ENCODE peak calls at places on chromosomes 11 and 22, in eight cellular contexts. Y, Q, L, F, X, S, H and M are unnamed samples.

GRCh38 chr11:74731301-74732094 is at the start of gene CHRDL2:
- DNase-seq in Q (peak; percentile 71), S (no peak), H (no peak), Y (no peak), X (no peak), L (no peak), F (no peak), M (no peak)

GRCh38 chr11:130979386-130979972 is 63.2 kb upstream of the SNX19 start:
- DNase-seq in L (peak; percentile 3), Y (no peak), S (peak; percentile 30), Q (no peak), F (no peak), X (peak; percentile 18), H (no peak), M (peak; percentile 17)

GRCh38 chr11:95067042-95067827 is 516 bp downstream of the SRSF8 start:
- DNase-seq in X (peak; percentile 65), Y (peak; percentile 78), S (no peak), L (peak; percentile 28), H (peak; percentile 88), Q (peak; percentile 92), F (peak; percentile 36), M (no peak)

GRCh38 chr22:43008509-43008908 is 6.4 kb downstream of the PACSIN2 start:
- DNase-seq in Q (no peak), F (no peak), L (no peak), S (no peak), X (no peak), H (peak; percentile 48), Y (no peak), M (no peak)

GRCh38 chr11:124285610-124286344 is 28.0 kb downstream of the OR8D1 start:
- DNase-seq in F (no peak), Q (no peak), X (peak; percentile 17), L (no peak), Y (no peak), S (peak; percentile 59), H (no peak), M (no peak)

GRCh38 chr11:110000045-110000502 is 93.1 kb upstream of the ZC3H12C start:
- DNase-seq in X (peak; percentile 94), Q (no peak), S (peak; percentile 85), L (peak; percentile 38), H (no peak), F (no peak), Y (no peak), M (peak; percentile 98)

GRCh38 chr11:121611242-121611641 is 158.5 kb upstream of the SORL1-AS1 start:
- DNase-seq in Y (no peak), L (no peak), S (no peak), Q (no peak), H (no peak), F (no peak), X (no peak), M (no peak)

GRCh38 chr22:43521716-43522115 is 109.9 kb downstream of the MPPED1 start:
- DNase-seq in H (peak; percentile 8), F (no peak), Y (no peak), Q (no peak), S (no peak), L (peak; percentile 9), X (no peak), M (no peak)

GRCh38 chr22:44311855-44312170 is 938 bp downstream of the SHISAL1 start:
- DNase-seq in H (no peak), Q (no peak), F (no peak), L (no peak), Y (no peak), S (no peak), X (peak; percentile 77), M (peak; percentile 38)

GRCh38 chr22:24730864-24731263 is 43.7 kb downstream of the PIWIL3 start:
- DNase-seq in L (no peak), Q (no peak), S (no peak), H (no peak), F (no peak), Y (no peak), X (no peak), M (no peak)

GRCh38 chr22:24230911-24231656 is 13.8 kb downstream of the GGT5 start:
- DNase-seq in Q (peak; percentile 87), X (no peak), L (no peak), F (no peak), S (no peak), Y (peak; percentile 57), H (peak; percentile 82), M (no peak)

GRCh38 chr11:61532136-61533038 is 23.8 kb downstream of the LRRC10B start:
- DNase-seq in Y (peak; percentile 18), L (peak; percentile 87), H (no peak), F (no peak), X (no peak), S (no peak), Q (no peak), M (no peak)

GRCh38 chr22:37026325-37026724 is 6.8 kb downstream of the MPST start:
- DNase-seq in L (no peak), Y (no peak), X (no peak), Q (no peak), H (no peak), F (no peak), S (no peak), M (no peak)

GRCh38 chr11:7844521-7844920 is 47.8 kb upstream of the OR5P2 start:
- DNase-seq in H (no peak), L (no peak), Y (no peak), S (no peak), X (no peak), Q (no peak), F (no peak), M (no peak)

GRCh38 chr11:33234397-33235168 is 22.6 kb upstream of the HIPK3 start:
- DNase-seq in L (no peak), Q (no peak), Y (no peak), S (no peak), H (no peak), F (no peak), X (no peak), M (no peak)

GRCh38 chr22:29821790-29822130 is 16.3 kb downstream of the ASCC2 start:
- DNase-seq in L (no peak), X (no peak), Y (no peak), S (no peak), Q (no peak), F (no peak), H (no peak), M (no peak)

GRCh38 chr11:2774173-2775082 is 74.6 kb upstream of the KCNQ1OT1 start:
- DNase-seq in H (peak; percentile 23), L (no peak), Q (peak; percentile 51), Y (peak; percentile 3), S (no peak), F (no peak), X (no peak), M (no peak)

GRCh38 chr22:30541979-30542810 is 4.3 kb downstream of the SEC14L6 start:
- DNase-seq in Y (no peak), F (no peak), Q (peak; percentile 75), X (no peak), H (peak; percentile 57), S (no peak), L (no peak), M (no peak)

GRCh38 chr22:42645938-42646568 is 3.1 kb downstream of the CYB5R3 start:
- DNase-seq in S (no peak), X (no peak), F (no peak), Y (no peak), H (no peak), Q (no peak), L (no peak), M (no peak)

GRCh38 chr11:27313157-27313821 is 49.7 kb downstream of the CCDC34 start:
- DNase-seq in Y (no peak), H (no peak), F (no peak), Q (no peak), X (no peak), L (no peak), S (no peak), M (peak; percentile 27)

GRCh38 chr11:86119062-86119461 is 50.2 kb upstream of the PICALM start:
- DNase-seq in L (no peak), S (no peak), Q (no peak), F (no peak), X (no peak), Y (no peak), H (no peak), M (no peak)

DNA sequence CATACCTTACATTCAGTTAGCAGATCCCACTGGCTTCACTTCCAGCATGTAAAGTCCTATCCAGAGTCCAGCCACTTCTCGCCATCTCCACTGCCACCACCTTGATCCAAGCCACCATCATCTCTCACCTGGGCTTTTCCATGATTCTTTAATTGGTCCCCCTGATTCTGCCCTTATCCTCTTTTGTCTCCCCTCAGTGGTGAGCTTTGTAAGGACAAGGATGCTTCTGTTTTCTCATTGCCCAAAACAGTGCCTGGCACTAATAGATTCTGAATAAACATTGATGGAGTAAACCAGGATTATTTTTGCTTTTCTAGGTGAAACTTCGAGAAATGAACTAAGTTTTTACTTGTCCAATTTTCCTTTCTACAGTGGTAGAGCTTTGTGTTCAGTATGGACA is 4.4 kb downstream of the POLA2 start:
- DNase-seq in L (no peak), H (no peak), Y (no peak), F (no peak), X (no peak), Q (no peak), S (no peak), M (no peak)
- H3K4me3 ChIP-seq in L (no peak overlapping the region), H (no peak overlapping the region), Y (no peak overlapping the region), F (no peak overlapping the region), X (no peak overlapping the region), Q (no peak overlapping the region), S (no peak overlapping the region), M (no peak overlapping the region)

GRCh38 chr22:31846161-31847115 is 92.6 kb downstream of the DEPDC5 start:
- DNase-seq in L (peak; percentile 8), X (peak; percentile 68), S (peak; percentile 68), Y (no peak), F (no peak), H (no peak), Q (no peak), M (no peak)
- TF ChIP-seq CTCF in L (no peak), X (peak; percentile 74), S (peak; percentile 33), Y (peak; percentile 25), F (no peak), H (peak; percentile 21), Q (peak; percentile 21), M (peak; percentile 22)

GRCh38 chr11:35945137-35945518 is 1.3 kb downstream of the LDLRAD3 start:
- DNase-seq in X (no peak), F (no peak), Y (no peak), Q (no peak), H (no peak), L (no peak), S (no peak), M (no peak)
- H3K4me3 ChIP-seq in X (peak overlapping the region; percentile 76), F (peak overlapping the region; percentile 78), Y (peak overlapping the region; percentile 46), Q (peak overlapping the region; percentile 57), H (peak overlapping the region; percentile 60), L (peak overlapping the region; percentile 89), S (peak overlapping the region; percentile 78), M (peak overlapping the region; percentile 62)

DNA sequence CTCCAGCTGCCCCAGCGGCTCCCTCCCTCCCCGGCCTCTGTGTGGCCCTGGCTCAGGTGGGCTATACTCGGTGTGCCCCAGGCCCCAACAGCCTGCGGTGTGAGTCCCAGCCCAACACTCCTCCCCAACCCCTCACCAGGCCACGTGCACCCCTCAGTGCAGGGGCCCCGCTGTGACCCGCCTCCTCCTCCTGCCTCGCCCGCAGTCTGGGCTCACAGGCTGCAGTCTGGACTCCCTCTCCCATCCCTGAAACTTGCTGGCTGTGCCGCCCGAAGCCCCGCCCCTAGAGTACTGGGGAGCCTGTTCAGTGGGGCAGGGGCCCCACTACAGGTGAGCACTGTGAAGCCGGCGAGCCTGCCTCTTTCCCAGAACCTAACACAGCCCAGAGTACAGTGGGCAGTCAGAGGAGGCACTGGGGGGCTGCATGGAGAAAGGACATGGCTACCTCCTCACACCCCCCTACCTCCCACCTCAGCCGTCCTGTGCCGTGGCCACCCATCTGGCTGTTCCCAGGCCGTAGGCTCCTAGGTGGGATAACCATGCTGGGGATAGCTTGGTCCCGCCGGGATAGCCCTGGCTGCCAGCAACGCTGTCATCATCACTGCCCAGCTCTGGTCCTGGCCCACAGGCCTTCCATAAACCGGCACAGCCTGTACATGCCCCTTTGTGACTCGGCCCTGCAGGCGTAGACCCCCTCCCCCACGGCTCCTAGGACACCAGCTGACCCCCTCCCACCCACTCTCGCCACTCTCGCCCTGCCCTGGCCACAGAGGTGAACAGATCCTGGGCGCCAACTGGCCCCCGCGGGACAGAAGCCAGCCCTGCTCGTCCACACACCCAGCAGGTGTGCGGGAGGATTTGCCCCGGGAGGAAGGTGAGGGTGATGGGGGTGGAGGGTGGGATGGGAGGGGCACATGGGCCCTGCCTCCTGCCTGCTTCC is 29.7 kb downstream of the CELSR1 start:
- DNase-seq in L (no peak), H (no peak), S (no peak), Q (no peak), X (no peak), Y (no peak), F (no peak), M (no peak)
- TF ChIP-seq CTCF in L (no peak), H (no peak), S (no peak), Q (no peak), X (no peak), Y (no peak), F (no peak), M (no peak)